ENCODE peak calls at places on chromosomes 12 and 14, in four cellular contexts. One of them, this sample, is unnamed.

GRCh38 chr12:56338643-56339422 is at the start of gene IL23A:
- DNase-seq in effector memory CD4-positive, alpha-beta T cell: peak
- DNase-seq in SK-N-SH: no peak
- DNase-seq in CD8-positive, alpha-beta T cell: peak
- DNase-seq in this sample: no peak

GRCh38 chr14:106442857-106443256 is 916.5 kb downstream of the TMEM121 start:
- DNase-seq in effector memory CD4-positive, alpha-beta T cell: peak
- DNase-seq in SK-N-SH: no peak
- DNase-seq in CD8-positive, alpha-beta T cell: peak
- DNase-seq in this sample: no peak

GRCh38 chr14:77002889-77003288 is 25.6 kb downstream of the IRF2BPL start:
- DNase-seq in CD8-positive, alpha-beta T cell: no peak
- DNase-seq in SK-N-SH: no peak
- DNase-seq in effector memory CD4-positive, alpha-beta T cell: no peak
- DNase-seq in this sample: no peak

GRCh38 chr14:66139432-66139831 is 346.7 kb upstream of the CCDC196 start:
- DNase-seq in SK-N-SH: no peak
- DNase-seq in effector memory CD4-positive, alpha-beta T cell: no peak
- DNase-seq in CD8-positive, alpha-beta T cell: no peak
- DNase-seq in this sample: no peak

GRCh38 chr12:45234134-45234865 is 18.4 kb downstream of the ANO6 start:
- DNase-seq in effector memory CD4-positive, alpha-beta T cell: no peak
- DNase-seq in SK-N-SH: peak
- DNase-seq in CD8-positive, alpha-beta T cell: no peak
- DNase-seq in this sample: no peak

GRCh38 chr14:72630374-72630773 is 263.5 kb downstream of the DPF3 start:
- DNase-seq in CD8-positive, alpha-beta T cell: no peak
- DNase-seq in effector memory CD4-positive, alpha-beta T cell: no peak
- DNase-seq in SK-N-SH: no peak
- DNase-seq in this sample: no peak

GRCh38 chr12:42283739-42284138 is 42.2 kb downstream of the ZCRB1 start:
- DNase-seq in SK-N-SH: no peak
- DNase-seq in CD8-positive, alpha-beta T cell: no peak
- DNase-seq in effector memory CD4-positive, alpha-beta T cell: no peak
- DNase-seq in this sample: no peak

GRCh38 chr12:120126635-120127005 is 10.1 kb upstream of the RAB35 start:
- DNase-seq in effector memory CD4-positive, alpha-beta T cell: no peak
- DNase-seq in SK-N-SH: no peak
- DNase-seq in CD8-positive, alpha-beta T cell: no peak
- DNase-seq in this sample: no peak

GRCh38 chr12:16602412-16602811 is 3.5 kb downstream of the LMO3 start:
- DNase-seq in CD8-positive, alpha-beta T cell: no peak
- DNase-seq in effector memory CD4-positive, alpha-beta T cell: no peak
- DNase-seq in SK-N-SH: no peak
- DNase-seq in this sample: no peak

GRCh38 chr12:49827351-49828099 is 688 bp downstream of the NCKAP5L start:
- DNase-seq in SK-N-SH: peak
- DNase-seq in effector memory CD4-positive, alpha-beta T cell: peak
- DNase-seq in CD8-positive, alpha-beta T cell: no peak
- DNase-seq in this sample: peak

GRCh38 chr12:116672010-116672409 is 65.9 kb downstream of the SPRING1 start:
- DNase-seq in SK-N-SH: no peak
- DNase-seq in CD8-positive, alpha-beta T cell: no peak
- DNase-seq in effector memory CD4-positive, alpha-beta T cell: no peak
- DNase-seq in this sample: no peak

GRCh38 chr14:78142994-78143393 is 27.2 kb upstream of the NRXN3 start:
- DNase-seq in SK-N-SH: no peak
- DNase-seq in effector memory CD4-positive, alpha-beta T cell: no peak
- DNase-seq in CD8-positive, alpha-beta T cell: no peak
- DNase-seq in this sample: no peak

GRCh38 chr12:46300906-46301305 is 32.1 kb upstream of the SLC38A1 start:
- DNase-seq in CD8-positive, alpha-beta T cell: no peak
- DNase-seq in effector memory CD4-positive, alpha-beta T cell: no peak
- DNase-seq in SK-N-SH: no peak
- DNase-seq in this sample: no peak

GRCh38 chr12:21502164-21502496 is 541 bp downstream of the GOLT1B start:
- DNase-seq in effector memory CD4-positive, alpha-beta T cell: no peak
- DNase-seq in CD8-positive, alpha-beta T cell: no peak
- DNase-seq in SK-N-SH: no peak
- DNase-seq in this sample: no peak

GRCh38 chr14:34035934-34036250 is 85.0 kb upstream of the EGLN3 start:
- DNase-seq in effector memory CD4-positive, alpha-beta T cell: no peak
- DNase-seq in SK-N-SH: no peak
- DNase-seq in CD8-positive, alpha-beta T cell: no peak
- DNase-seq in this sample: no peak

GRCh38 chr14:34035177-34035933 is 84.5 kb upstream of the EGLN3 start:
- DNase-seq in effector memory CD4-positive, alpha-beta T cell: no peak
- DNase-seq in SK-N-SH: peak
- DNase-seq in CD8-positive, alpha-beta T cell: no peak
- DNase-seq in this sample: no peak

GRCh38 chr14:34034447-34035176 is 83.7 kb upstream of the EGLN3 start:
- DNase-seq in effector memory CD4-positive, alpha-beta T cell: no peak
- DNase-seq in CD8-positive, alpha-beta T cell: no peak
- DNase-seq in SK-N-SH: no peak
- DNase-seq in this sample: no peak

GRCh38 chr14:34038358-34039057 is 87.6 kb upstream of the EGLN3 start:
- DNase-seq in effector memory CD4-positive, alpha-beta T cell: no peak
- DNase-seq in SK-N-SH: no peak
- DNase-seq in CD8-positive, alpha-beta T cell: no peak
- DNase-seq in this sample: no peak

DNA sequence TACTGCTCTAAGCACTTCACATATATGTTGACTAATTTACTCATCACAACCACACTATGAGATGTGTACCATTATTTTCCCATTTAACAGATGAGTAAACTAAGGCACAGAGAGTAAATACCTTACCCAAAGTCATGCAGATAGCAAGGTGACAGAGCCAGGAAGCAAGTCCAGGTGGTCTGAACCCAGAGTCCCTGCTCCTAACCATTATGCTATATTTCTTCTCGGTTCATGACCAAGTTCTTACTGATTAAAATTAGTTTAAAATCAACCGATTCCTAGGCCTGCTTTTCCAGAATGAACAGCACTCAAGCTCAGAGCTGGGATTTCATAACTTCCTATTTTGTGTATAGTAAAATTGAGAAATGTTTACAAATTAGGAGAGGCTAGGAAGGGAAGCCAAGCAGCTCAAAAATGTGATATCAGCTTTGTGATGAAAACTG is 85.5 kb upstream of the EGLN3 start:
- DNase-seq in CD8-positive, alpha-beta T cell: no peak
- DNase-seq in SK-N-SH: no peak
- DNase-seq in effector memory CD4-positive, alpha-beta T cell: no peak
- DNase-seq in this sample: no peak
- H3K27ac ChIP-seq in CD8-positive, alpha-beta T cell: no peak
- H3K27ac ChIP-seq in SK-N-SH: peak
- H3K27ac ChIP-seq in effector memory CD4-positive, alpha-beta T cell: no peak
- H3K27ac ChIP-seq in this sample: no peak

GRCh38 chr12:109950625-109951024 is 45.5 kb downstream of the GIT2 start:
- DNase-seq in CD8-positive, alpha-beta T cell: no peak
- DNase-seq in SK-N-SH: no peak
- DNase-seq in effector memory CD4-positive, alpha-beta T cell: no peak
- DNase-seq in this sample: no peak
- H3K27ac ChIP-seq in CD8-positive, alpha-beta T cell: no peak
- H3K27ac ChIP-seq in SK-N-SH: peak
- H3K27ac ChIP-seq in effector memory CD4-positive, alpha-beta T cell: no peak
- H3K27ac ChIP-seq in this sample: no peak

GRCh38 chr12:10016881-10017280 is 6.5 kb downstream of the CLEC12B start:
- DNase-seq in CD8-positive, alpha-beta T cell: no peak
- DNase-seq in effector memory CD4-positive, alpha-beta T cell: no peak
- DNase-seq in SK-N-SH: no peak
- DNase-seq in this sample: no peak
- H3K27ac ChIP-seq in CD8-positive, alpha-beta T cell: no peak
- H3K27ac ChIP-seq in effector memory CD4-positive, alpha-beta T cell: no peak
- H3K27ac ChIP-seq in SK-N-SH: no peak
- H3K27ac ChIP-seq in this sample: no peak

DNA sequence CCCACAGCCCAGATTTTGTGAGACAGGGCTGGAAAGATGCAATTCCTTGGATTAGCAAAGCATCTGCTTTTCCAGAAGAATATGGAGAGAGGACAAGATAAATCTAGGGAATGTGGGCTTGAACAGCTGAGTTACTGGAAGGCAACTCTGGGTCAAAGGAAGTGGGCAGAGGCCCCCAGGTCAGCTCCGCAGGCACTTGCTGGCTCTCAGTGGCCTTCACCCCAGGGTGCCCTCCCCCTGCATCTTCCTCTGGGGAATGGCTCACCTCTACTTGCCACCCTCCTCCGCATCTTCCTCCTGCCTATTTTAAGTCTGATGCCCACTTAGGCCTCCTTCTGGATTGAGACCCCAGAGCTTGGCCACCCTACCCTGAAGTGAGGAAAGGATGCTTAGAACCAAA is 10.5 kb upstream of the PNMA1 start:
- DNase-seq in SK-N-SH: no peak
- DNase-seq in CD8-positive, alpha-beta T cell: no peak
- DNase-seq in effector memory CD4-positive, alpha-beta T cell: no peak
- DNase-seq in this sample: no peak
- H3K27ac ChIP-seq in SK-N-SH: peak
- H3K27ac ChIP-seq in CD8-positive, alpha-beta T cell: no peak
- H3K27ac ChIP-seq in effector memory CD4-positive, alpha-beta T cell: peak
- H3K27ac ChIP-seq in this sample: peak